ENCODE peak calls at places on chromosomes 3 and 15, in nine cellular contexts. B is lower leg skin; E is activated CD4-positive, CD25-positive, alpha-beta regulatory T cell; P is pons; Q is fibroblast of gingiva; Y is stromal cell of bone marrow; T is Right ventricle myocardium superior; Z is GM04504; D is mammary epithelial cell. I is an unnamed sample.

GRCh38 chr15:42107483-42107882 is 13.1 kb upstream of the PLA2G4D start:
- DNase-seq in Q (no peak), E (no peak), Z (no peak), B (no peak), T (no peak), Y (no peak), P (peak; percentile 68), D (peak; percentile 25), I (no peak)

GRCh38 chr15:60044636-60045273 is 40.6 kb downstream of the FOXB1 start:
- DNase-seq in Q (no peak), E (no peak), Y (no peak), D (no peak), P (no peak), B (no peak), T (no peak), Z (no peak), I (no peak)

GRCh38 chr3:56366641-56366984 is 101.7 kb downstream of the ERC2 start:
- DNase-seq in Y (no peak), Q (no peak), D (no peak), E (no peak), T (no peak), P (peak; percentile 47), Z (no peak), B (no peak), I (no peak)

GRCh38 chr3:193190387-193190786 is 50.6 kb upstream of the PLAAT1 start:
- DNase-seq in Y (no peak), Z (no peak), D (peak; percentile 21), E (no peak), B (no peak), T (no peak), P (peak; percentile 52), Q (no peak), I (no peak)

GRCh38 chr3:180229113-180229512 is 192.4 kb upstream of the PEX5L start:
- DNase-seq in E (no peak), B (no peak), P (no peak), D (no peak), Q (no peak), Z (no peak), T (no peak), Y (no peak), I (no peak)

GRCh38 chr3:151979914-151980313 is 106.5 kb downstream of the SUCNR1 start:
- DNase-seq in P (no peak), B (no peak), T (no peak), E (no peak), Z (peak; percentile 44), Y (no peak), D (no peak), Q (peak; percentile 46), I (peak; percentile 12)

GRCh38 chr3:42043116-42043796 is 47.9 kb upstream of the TRAK1 start:
- DNase-seq in T (peak; percentile 67), Z (no peak), Y (no peak), P (no peak), B (no peak), D (no peak), Q (no peak), E (no peak), I (peak; percentile 53)

GRCh38 chr3:188819939-188820338 is 351.8 kb upstream of the TPRG1 start:
- DNase-seq in D (no peak), Z (peak; percentile 70), Y (peak; percentile 40), Q (peak; percentile 74), T (no peak), P (peak; percentile 21), B (no peak), E (no peak), I (peak; percentile 62)

GRCh38 chr3:122560680-122561079 is 3.4 kb downstream of the PARP9 start:
- DNase-seq in Y (peak; percentile 45), Z (peak; percentile 32), B (peak; percentile 35), D (peak; percentile 67), T (no peak), P (peak; percentile 58), Q (peak; percentile 43), E (peak; percentile 24), I (peak; percentile 68)

GRCh38 chr3:71640549-71640948 is 57.0 kb upstream of the FOXP1 start:
- DNase-seq in E (no peak), Y (no peak), Z (no peak), T (no peak), P (no peak), D (no peak), B (no peak), Q (no peak), I (no peak)

GRCh38 chr15:84748274-84749110 is at the start of gene ZNF592:
- DNase-seq in B (peak; percentile 53), Z (peak; percentile 64), Q (peak; percentile 86), D (peak; percentile 66), Y (peak; percentile 58), E (peak; percentile 63), P (peak; percentile 61), T (peak; percentile 92), I (peak; percentile 96)

GRCh38 chr3:15452156-15452555 is 24.8 kb downstream of the EAF1 start:
- DNase-seq in D (no peak), Z (no peak), Q (no peak), T (no peak), Y (no peak), B (no peak), E (no peak), P (no peak), I (no peak)

I was measured in GM03348.